ENCODE peak calls at places on chromosomes 16 and 17, in five cellular contexts. N is H9, R is cardiac muscle cell, B is A549, D is heart right ventricle. F is an unnamed sample. For H3K4me1, the result is how much of the 10 kb centered on the place peaks cover.

GRCh38 chr17:29514792-29515191 is 52.0 kb downstream of the ABHD15 start:
- DNase-seq in N (no peak), R (peak), B (no peak), D (no peak), F (no peak)

GRCh38 chr17:45848868-45849535 is 4.3 kb downstream of the SPPL2C start:
- DNase-seq in N (no peak), R (no peak), B (no peak), D (no peak), F (no peak)

GRCh38 chr16:71915350-71915749 is 20.0 kb downstream of the IST1 start:
- DNase-seq in N (no peak), R (no peak), B (no peak), D (no peak), F (no peak)

GRCh38 chr16:59044616-59045015 is 310.5 kb upstream of the GOT2 start:
- DNase-seq in N (no peak), R (no peak), B (no peak), D (no peak), F (no peak)

GRCh38 chr17:68954146-68954971 is 833 bp downstream of the ABCA8 start:
- DNase-seq in N (no peak), R (no peak), B (no peak), D (no peak), F (no peak)

GRCh38 chr17:59366040-59366757 is 34.7 kb downstream of the YPEL2 start:
- DNase-seq in N (peak), R (no peak), B (no peak), D (no peak), F (no peak)

GRCh38 chr17:15091825-15092224 is 173.3 kb downstream of the PMP22 start:
- DNase-seq in N (no peak), R (no peak), B (no peak), D (no peak), F (peak)

GRCh38 chr17:77556408-77557068 is 402.0 kb upstream of the TNRC6C start:
- DNase-seq in N (no peak), R (no peak), B (no peak), D (no peak), F (no peak)

GRCh38 chr17:34990921-34991365 is 10.6 kb downstream of the LIG3 start:
- DNase-seq in N (no peak), R (no peak), B (no peak), D (no peak), F (no peak)

GRCh38 chr17:57612202-57613071 is 132.7 kb downstream of the CCDC182 start:
- DNase-seq in N (peak), R (peak), B (no peak), D (no peak), F (no peak)

GRCh38 chr17:34850023-34850422 is 111.2 kb downstream of the CCT6B start:
- DNase-seq in N (no peak), R (no peak), B (no peak), D (no peak), F (no peak)

GRCh38 chr17:7477392-7478275 is 1.8 kb downstream of the ZBTB4 start:
- DNase-seq in N (no peak), R (peak), B (no peak), D (peak), F (no peak)

GRCh38 chr17:36755586-36755985 is 154.2 kb downstream of the MRM1 start:
- DNase-seq in N (peak), R (peak), B (peak), D (no peak), F (no peak)

GRCh38 chr17:5705876-5706420 is 121.6 kb upstream of the NLRP1 start:
- DNase-seq in N (peak), R (no peak), B (no peak), D (no peak), F (no peak)

GRCh38 chr16:75236232-75236631 is 15.2 kb downstream of the BCAR1 start:
- DNase-seq in N (peak), R (no peak), B (no peak), D (no peak), F (no peak)

GRCh38 chr16:13112639-13113038 is 211.2 kb downstream of the SHISA9 start:
- DNase-seq in N (no peak), R (no peak), B (no peak), D (no peak), F (no peak)

GRCh38 chr16:77540656-77541055 is 105.8 kb upstream of the ADAMTS18 start:
- DNase-seq in N (no peak), R (no peak), B (no peak), D (no peak), F (no peak)

GRCh38 chr17:79446347-79446746 is 164.5 kb downstream of the RBFOX3 start:
- DNase-seq in N (no peak), R (no peak), B (no peak), D (no peak), F (no peak)

GRCh38 chr16:69848635-69849545 is 86.8 kb downstream of the WWP2 start:
- DNase-seq in N (no peak), R (peak), B (no peak), D (peak), F (no peak)

GRCh38 chr17:35790826-35791225 is 4.6 kb downstream of the MMP28 start:
- DNase-seq in N (no peak), R (no peak), B (no peak), D (no peak), F (no peak)

GRCh38 chr17:38731526-38732294 is 1.6 kb downstream of the CISD3 start:
- DNase-seq in N (no peak), R (no peak), B (no peak), D (no peak), F (no peak)

GRCh38 chr16:50547944-50548658 is at the start of gene NKD1:
- DNase-seq in N (peak), R (peak), B (peak), D (peak), F (peak)

GRCh38 chr17:5644065-5644464 is 59.8 kb upstream of the NLRP1 start:
- DNase-seq in N (no peak), R (no peak), B (no peak), D (no peak), F (no peak)

GRCh38 chr16:27363797-27364196 is 38.2 kb upstream of the IL21R start:
- DNase-seq in N (no peak), R (no peak), B (no peak), D (no peak), F (peak)

GRCh38 chr17:15377608-15378007 is 36.2 kb upstream of the TEKT3 start:
- DNase-seq in N (no peak), R (peak), B (no peak), D (no peak), F (no peak)

GRCh38 chr17:77494664-77495435 is 354.1 kb downstream of the SEC14L1 start:
- DNase-seq in N (peak), R (peak), B (peak), D (peak), F (peak)

GRCh38 chr17:62653831-62654829 is 26.7 kb downstream of the MRC2 start:
- DNase-seq in N (no peak), R (peak), B (no peak), D (peak), F (peak)

GRCh38 chr17:57916925-57917858 is 38.0 kb downstream of the CUEDC1 start:
- DNase-seq in N (no peak), R (peak), B (no peak), D (peak), F (no peak)

GRCh38 chr17:32827227-32827626 is 49.7 kb downstream of the MYO1D start:
- DNase-seq in N (no peak), R (no peak), B (no peak), D (no peak), F (no peak)

GRCh38 chr16:6600167-6600566 is 732.5 kb upstream of the RBFOX1 start:
- DNase-seq in N (no peak), R (no peak), B (no peak), D (no peak), F (no peak)

DNA sequence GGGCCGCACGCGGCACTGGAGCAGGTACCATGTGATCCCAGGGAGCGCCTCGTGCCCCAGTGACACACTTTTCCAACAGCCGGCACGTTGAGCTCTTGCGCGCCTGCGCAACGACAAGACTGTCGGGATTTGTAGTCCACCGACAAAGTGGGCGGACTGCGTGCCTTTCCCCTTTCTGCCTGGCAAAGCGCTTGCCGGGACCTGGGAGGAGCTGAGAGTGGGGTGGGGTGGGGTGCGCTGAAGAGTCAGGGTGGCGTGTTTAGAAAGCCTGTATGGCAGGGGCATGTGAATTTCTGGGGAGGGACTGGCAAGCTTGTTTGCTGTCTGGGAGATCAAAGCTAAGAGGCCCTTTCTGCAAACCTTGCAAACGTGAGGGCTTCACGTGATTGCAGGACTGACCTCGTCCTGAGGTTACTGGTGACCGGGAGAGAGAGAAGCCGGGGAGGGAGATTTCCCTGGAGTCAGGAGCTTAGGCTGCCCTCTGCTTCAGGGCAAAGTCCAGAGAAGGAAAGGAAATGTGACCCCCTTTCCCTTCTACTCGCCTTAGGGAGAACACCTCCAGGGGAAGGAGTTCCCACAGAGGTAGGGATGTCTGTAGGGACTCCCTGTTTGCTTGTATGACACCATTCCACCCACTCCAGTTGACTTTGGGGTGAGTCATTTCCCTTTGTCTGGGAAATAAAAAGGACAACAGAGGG is 429 bp upstream of the NR1D1 start:
- DNase-seq in N (peak), R (peak), B (peak), D (peak), F (peak)
- H3K4me1 ChIP-seq in N (under half), R (under half), B (half or more), D (half or more), F (under half)

GRCh38 chr16:734208-734980 is 6.4 kb downstream of the CIAO3 start:
- DNase-seq in N (peak), R (no peak), B (no peak), D (no peak), F (no peak)
- H3K4me1 ChIP-seq in N (under half), R (under half), B (under half), D (under half), F (under half)

GRCh38 chr16:11689031-11689840 is 21.0 kb downstream of the SNN start:
- DNase-seq in N (no peak), R (no peak), B (no peak), D (no peak), F (no peak)
- H3K4me1 ChIP-seq in N (under half), R (under half), B (under half), D (under half), F (under half)

GRCh38 chr16:72990003-72990521 is 57.9 kb downstream of the ZFHX3 start:
- DNase-seq in N (no peak), R (no peak), B (peak), D (peak), F (no peak)

GRCh38 chr16:72991211-72991610 is 56.7 kb downstream of the ZFHX3 start:
- DNase-seq in N (no peak), R (no peak), B (no peak), D (no peak), F (no peak)

GRCh38 chr16:72991645-72992044 is 56.3 kb downstream of the ZFHX3 start:
- DNase-seq in N (no peak), R (no peak), B (no peak), D (no peak), F (no peak)

GRCh38 chr16:72990571-72990970 is 57.4 kb downstream of the ZFHX3 start:
- DNase-seq in N (no peak), R (no peak), B (no peak), D (no peak), F (no peak)

DNA sequence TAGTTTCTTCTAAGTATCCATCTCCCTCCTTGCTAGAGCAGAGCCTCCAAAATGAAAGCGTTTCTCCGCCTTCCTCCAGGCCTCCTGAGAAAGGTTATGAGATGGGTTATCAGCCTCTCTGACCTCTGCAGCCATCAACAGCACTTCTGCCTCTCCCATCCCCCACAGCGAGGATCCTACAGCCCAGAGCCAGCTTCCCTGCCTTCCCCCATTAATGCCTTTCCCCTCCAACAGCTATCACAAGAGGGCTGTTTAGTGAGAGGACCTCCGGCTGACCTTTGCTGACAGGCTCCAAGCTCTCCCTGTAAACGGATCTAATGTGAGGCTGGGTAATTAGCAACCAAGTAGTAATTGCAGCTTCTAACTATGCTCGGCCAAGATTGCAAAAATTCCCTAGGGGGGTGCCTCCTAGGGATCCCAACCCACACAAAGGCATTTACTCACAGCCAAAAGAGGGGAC is 55.8 kb downstream of the ZFHX3 start:
- DNase-seq in N (peak), R (peak), B (no peak), D (no peak), F (peak)
- H3K4me1 ChIP-seq in N (under half), R (half or more), B (half or more), D (half or more), F (half or more)

GRCh38 chr16:30353438-30354129 is 1.5 kb downstream of the CD2BP2 start:
- DNase-seq in N (no peak), R (no peak), B (no peak), D (no peak), F (no peak)
- H3K4me1 ChIP-seq in N (under half), R (under half), B (half or more), D (under half), F (under half)